ENCODE peak calls at places on chromosomes 6 and 20, in four cellular contexts. I is HCT116, O is HepG2, H is K562. D is an unnamed sample.

GRCh38 chr6:14732845-14733757 is 512.8 kb upstream of the JARID2 start:
- DNase-seq in I (peak; percentile 79), O (peak; percentile 31), H (no peak), D (no peak)

GRCh38 chr6:27154696-27155095 is 92.8 kb upstream of the PRSS16 start:
- DNase-seq in I (no peak), O (no peak), H (no peak), D (no peak)

GRCh38 chr20:33450867-33451266 is 7.3 kb upstream of the SNTA1 start:
- DNase-seq in I (peak; percentile 56), O (no peak), H (peak; percentile 1), D (no peak)

GRCh38 chr6:138485005-138485545 is 14.2 kb downstream of the NHSL1 start:
- DNase-seq in I (no peak), O (no peak), H (no peak), D (no peak)

GRCh38 chr6:17505062-17505476 is 95.0 kb upstream of the FAM8A1 start:
- DNase-seq in I (peak; percentile 27), O (peak; percentile 15), H (no peak), D (no peak)

GRCh38 chr6:53264915-53265615 is 83.7 kb downstream of the ELOVL5 start:
- DNase-seq in I (no peak), O (no peak), H (no peak), D (no peak)

GRCh38 chr6:135280375-135281136 is 99.4 kb downstream of the MYB start:
- DNase-seq in I (no peak), O (no peak), H (peak; percentile 33), D (no peak)

GRCh38 chr20:62985089-62985778 is 21.5 kb downstream of the BHLHE23 start:
- DNase-seq in I (no peak), O (no peak), H (no peak), D (no peak)

GRCh38 chr20:47351643-47352331 is 4.7 kb downstream of the ZMYND8 start:
- DNase-seq in I (no peak), O (no peak), H (no peak), D (no peak)

GRCh38 chr6:13355969-13356368 is 27.6 kb upstream of the TBC1D7 start:
- DNase-seq in I (no peak), O (no peak), H (no peak), D (no peak)

GRCh38 chr6:88358846-88359245 is 192.7 kb upstream of the CNR1 start:
- DNase-seq in I (no peak), O (no peak), H (no peak), D (no peak)

GRCh38 chr20:20412750-20413149 is 44.8 kb downstream of the INSM1 start:
- DNase-seq in I (no peak), O (no peak), H (no peak), D (no peak)

GRCh38 chr6:86192123-86192522 is 549.4 kb upstream of the SYNCRIP start:
- DNase-seq in I (peak; percentile 16), O (peak; percentile 11), H (no peak), D (no peak)

GRCh38 chr6:506508-506907 is 115.0 kb downstream of the IRF4 start:
- DNase-seq in I (no peak), O (no peak), H (no peak), D (no peak)

GRCh38 chr20:37534401-37535157 is 6.9 kb upstream of the BLCAP start:
- DNase-seq in I (peak; percentile 70), O (peak; percentile 83), H (peak; percentile 52), D (peak; percentile 86)

GRCh38 chr6:38131527-38131965 is 312.0 kb downstream of the ZFAND3 start:
- DNase-seq in I (no peak), O (no peak), H (no peak), D (no peak)

GRCh38 chr6:53718597-53719460 is 53.3 kb upstream of the KLHL31 start:
- DNase-seq in I (peak; percentile 65), O (peak; percentile 72), H (peak; percentile 51), D (peak; percentile 50)

GRCh38 chr6:119511024-119511423 is 161.5 kb upstream of the MAN1A1 start:
- DNase-seq in I (no peak), O (no peak), H (peak; percentile 33), D (no peak)

GRCh38 chr20:30168025-30168799 is 1089.3 kb upstream of the DEFB115 start:
- DNase-seq in I (no peak), O (no peak), H (no peak), D (no peak)

GRCh38 chr20:33561981-33562601 is 72.2 kb downstream of the CBFA2T2 start:
- DNase-seq in I (peak; percentile 28), O (peak; percentile 93), H (peak; percentile 39), D (peak; percentile 60)

GRCh38 chr6:155528335-155528734 is 72.7 kb upstream of the NOX3 start:
- DNase-seq in I (no peak), O (no peak), H (no peak), D (no peak)

GRCh38 chr20:48716086-48716485 is 111.7 kb downstream of the PREX1 start:
- DNase-seq in I (no peak), O (no peak), H (no peak), D (no peak)

GRCh38 chr6:56724455-56724854 is 81.8 kb upstream of the DST start:
- DNase-seq in I (no peak), O (no peak), H (no peak), D (no peak)

GRCh38 chr20:35601021-35601973 is 14.3 kb upstream of the SPAG4 start:
- DNase-seq in I (no peak), O (peak; percentile 35), H (peak; percentile 83), D (no peak)

GRCh38 chr6:120924214-120924613 is 410.1 kb downstream of the TBC1D32 start:
- DNase-seq in I (no peak), O (no peak), H (no peak), D (no peak)

GRCh38 chr6:28161410-28162079 is 19.9 kb downstream of the ZKSCAN8 start:
- DNase-seq in I (no peak), O (peak; percentile 79), H (peak; percentile 91), D (no peak)

GRCh38 chr20:20363449-20364015 is 4.4 kb upstream of the INSM1 start:
- DNase-seq in I (no peak), O (no peak), H (no peak), D (no peak)

GRCh38 chr6:115865914-115866313 is 194.8 kb downstream of the FRK start:
- DNase-seq in I (no peak), O (no peak), H (no peak), D (no peak)

GRCh38 chr20:9758752-9759151 is 80.1 kb downstream of the PAK5 start:
- DNase-seq in I (no peak), O (no peak), H (no peak), D (no peak)

GRCh38 chr20:61731363-61732181 is 334.1 kb downstream of the TAF4 start:
- DNase-seq in I (no peak), O (no peak), H (no peak), D (no peak)

GRCh38 chr6:3868544-3868943 is 19.4 kb downstream of the FAM50B start:
- DNase-seq in I (no peak), O (no peak), H (no peak), D (no peak)

GRCh38 chr6:169069361-169069760 is 184.3 kb downstream of the THBS2 start:
- DNase-seq in I (no peak), O (no peak), H (no peak), D (no peak)

GRCh38 chr6:169072127-169073042 is 181.3 kb downstream of the THBS2 start:
- DNase-seq in I (no peak), O (no peak), H (no peak), D (no peak)

GRCh38 chr6:169071394-169071793 is 182.3 kb downstream of the THBS2 start:
- DNase-seq in I (no peak), O (no peak), H (no peak), D (no peak)

GRCh38 chr6:169073311-169073710 is 180.3 kb downstream of the THBS2 start:
- DNase-seq in I (no peak), O (no peak), H (no peak), D (no peak)

GRCh38 chr6:169070506-169071176 is 183.0 kb downstream of the THBS2 start:
- DNase-seq in I (peak; percentile 88), O (peak; percentile 26), H (no peak), D (peak; percentile 98)
- TF ChIP-seq POLR2AphosphoS5 in I (peak; percentile 51), O (no peak), H (no peak), D (peak; percentile 55)

DNA sequence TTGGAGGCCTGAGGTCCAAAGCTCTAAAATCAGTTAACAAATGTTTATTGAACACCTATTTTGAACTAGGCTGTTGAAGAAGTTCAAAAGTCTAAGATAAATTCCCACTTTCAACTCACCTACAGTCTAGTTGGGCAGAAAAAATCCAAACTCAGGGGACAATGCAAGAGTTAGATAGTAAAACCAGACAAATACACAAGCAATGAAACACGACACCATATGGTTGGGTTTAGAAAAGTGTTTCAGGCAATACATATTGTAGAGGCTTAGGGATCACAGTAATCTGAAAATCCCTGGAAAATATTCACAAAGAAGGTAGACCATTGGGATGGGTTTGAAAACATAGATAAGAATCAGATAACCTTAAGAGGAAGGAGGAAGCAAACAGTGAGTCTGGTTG is 1.3 kb upstream of the CARMIL1 start:
- DNase-seq in I (no peak), O (no peak), H (no peak), D (no peak)
- H3K27ac ChIP-seq in I (peak overlapping the region; percentile 65), O (no peak overlapping the region), H (no peak overlapping the region), D (no peak overlapping the region)

GRCh38 chr20:14051454-14051853 is 56.1 kb downstream of the MACROD2 start:
- DNase-seq in I (no peak), O (no peak), H (no peak), D (no peak)

DNA sequence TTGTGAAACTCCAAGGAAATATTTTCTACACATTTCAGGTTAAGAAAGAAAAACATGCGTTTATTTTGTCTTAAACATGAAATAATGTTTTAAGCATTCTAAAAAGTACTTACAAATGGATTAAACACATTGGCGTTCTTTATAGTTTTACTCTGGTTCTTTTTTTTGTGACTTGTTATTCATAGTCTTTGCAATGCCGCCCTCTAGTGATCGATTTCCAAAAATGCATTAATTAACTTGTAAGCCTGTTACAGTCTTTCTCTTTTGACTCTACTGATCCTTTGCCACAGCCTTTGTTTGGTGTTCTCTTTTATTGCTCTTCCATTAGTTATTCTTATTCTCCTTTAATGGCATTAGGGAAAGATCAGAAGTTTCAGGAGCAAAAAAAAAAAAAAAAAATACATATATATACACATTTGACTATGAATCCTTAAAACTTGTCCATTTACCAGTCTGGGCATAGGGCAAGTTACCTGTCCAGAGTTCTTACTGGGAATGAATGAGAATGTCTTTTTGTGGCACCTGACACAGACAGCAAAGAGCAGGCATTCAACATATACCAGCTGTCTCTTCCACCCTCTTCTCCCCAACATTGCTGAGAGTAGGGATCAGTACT is 59.9 kb downstream of the MACROD2 start:
- DNase-seq in I (peak; percentile 48), O (peak; percentile 77), H (peak; percentile 9), D (peak; percentile 51)
- TF ChIP-seq TCF7L2 in I (no peak), O (no peak), H (no peak), D (no peak)

GRCh38 chr20:15835811-15836210 is 737.4 kb downstream of the KIF16B start:
- DNase-seq in I (no peak), O (no peak), H (no peak), D (no peak)

GRCh38 chr20:15836634-15837033 is 736.6 kb downstream of the KIF16B start:
- DNase-seq in I (no peak), O (no peak), H (no peak), D (no peak)

GRCh38 chr20:15834857-15835256 is 738.4 kb downstream of the KIF16B start:
- DNase-seq in I (no peak), O (no peak), H (no peak), D (no peak)

GRCh38 chr20:15837563-15837962 is 735.7 kb downstream of the KIF16B start:
- DNase-seq in I (no peak), O (no peak), H (no peak), D (no peak)

DNA sequence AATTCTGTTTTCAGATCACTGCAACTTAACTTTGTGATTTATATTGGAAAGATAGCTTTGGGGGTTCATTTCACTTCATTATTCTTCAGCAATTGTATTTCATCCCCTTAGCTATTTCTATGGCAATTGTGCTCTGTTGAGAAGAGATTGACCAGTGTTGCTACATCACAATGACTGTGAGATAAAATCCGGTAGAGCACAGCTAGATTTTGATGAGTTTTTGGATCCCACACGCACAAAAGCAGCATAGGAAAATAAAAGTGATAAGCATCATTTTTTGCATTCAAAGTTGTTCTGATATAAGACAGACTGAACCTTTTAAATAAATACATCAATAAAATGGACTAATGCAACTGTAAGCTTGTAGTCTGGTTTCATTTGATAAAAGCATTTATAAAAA is 734.8 kb downstream of the KIF16B start:
- DNase-seq in I (no peak), O (no peak), H (no peak), D (no peak)
- TF ChIP-seq POLR2AphosphoS5 in I (no peak), O (no peak), H (no peak), D (no peak)

D was measured in Panc1.